ENCODE peak calls at places on chromosome 5, in ten cellular contexts. A is mesendoderm, P is GM04504, D is epithelial cell of prostate, N is colonic mucosa, L is astrocyte of the spinal cord, V is nucleus accumbens, H is HuH-7, U is lung, Z is thoracic aorta. E is an unnamed sample.

GRCh38 chr5:58999804-59000595 is 417.1 kb downstream of the RAB3C start:
- DNase-seq in A (peak), P (no peak), D (no peak), N (no peak), L (no peak), V (peak), H (no peak), U (no peak), Z (no peak), E (no peak)

GRCh38 chr5:109859537-109859936 is 169.8 kb downstream of the MAN2A1 start:
- DNase-seq in A (no peak), P (no peak), D (no peak), N (no peak), L (no peak), V (no peak), H (no peak), U (no peak), Z (no peak), E (peak)

GRCh38 chr5:80141147-80141671 is 106.1 kb downstream of the THBS4 start:
- DNase-seq in A (peak), P (peak), D (no peak), N (peak), L (no peak), V (peak), H (no peak), U (peak), Z (peak), E (peak)

GRCh38 chr5:51684794-51685355 is 301.6 kb downstream of the ISL1 start:
- DNase-seq in A (no peak), P (no peak), D (no peak), N (no peak), L (no peak), V (no peak), H (no peak), U (no peak), Z (no peak), E (no peak)

GRCh38 chr5:171137768-171138540 is 171.1 kb upstream of the TLX3 start:
- DNase-seq in A (no peak), P (no peak), D (no peak), N (no peak), L (peak), V (no peak), H (no peak), U (no peak), Z (no peak), E (peak)

GRCh38 chr5:1806974-1807373 is 5.8 kb downstream of the NDUFS6 start:
- DNase-seq in A (no peak), P (no peak), D (no peak), N (no peak), L (no peak), V (no peak), H (no peak), U (no peak), Z (no peak), E (no peak)

GRCh38 chr5:35094966-35095365 is 47.2 kb upstream of the AGXT2 start:
- DNase-seq in A (no peak), P (no peak), D (no peak), N (no peak), L (no peak), V (no peak), H (no peak), U (no peak), Z (no peak), E (no peak)

GRCh38 chr5:96875805-96876291 is 452 bp upstream of the ERAP2 start:
- DNase-seq in A (peak), P (no peak), D (no peak), N (peak), L (no peak), V (no peak), H (no peak), U (no peak), Z (no peak), E (no peak)

GRCh38 chr5:109411627-109412026 is 1.9 kb upstream of the PJA2 start:
- DNase-seq in A (no peak), P (peak), D (peak), N (no peak), L (peak), V (no peak), H (no peak), U (no peak), Z (no peak), E (peak)

GRCh38 chr5:137096149-137097103 is 402.7 kb downstream of the SPOCK1 start:
- DNase-seq in A (no peak), P (no peak), D (peak), N (no peak), L (peak), V (no peak), H (no peak), U (no peak), Z (no peak), E (no peak)

GRCh38 chr5:354581-355378 is 33.3 kb downstream of the AHRR start:
- DNase-seq in A (no peak), P (no peak), D (no peak), N (no peak), L (no peak), V (no peak), H (no peak), U (no peak), Z (no peak), E (no peak)

GRCh38 chr5:107476783-107477182 is 194.0 kb downstream of the EFNA5 start:
- DNase-seq in A (peak), P (no peak), D (no peak), N (no peak), L (no peak), V (no peak), H (no peak), U (no peak), Z (no peak), E (no peak)

GRCh38 chr5:107230367-107230766 is 440.4 kb downstream of the EFNA5 start:
- DNase-seq in A (no peak), P (no peak), D (no peak), N (no peak), L (no peak), V (no peak), H (no peak), U (no peak), Z (no peak), E (no peak)

GRCh38 chr5:147458581-147458980 is 51.3 kb downstream of the DPYSL3 start:
- DNase-seq in A (no peak), P (no peak), D (no peak), N (no peak), L (no peak), V (no peak), H (no peak), U (no peak), Z (no peak), E (no peak)

GRCh38 chr5:38323645-38324295 is 65.4 kb downstream of the EGFLAM start:
- DNase-seq in A (no peak), P (peak), D (no peak), N (no peak), L (peak), V (no peak), H (no peak), U (no peak), Z (no peak), E (peak)

GRCh38 chr5:66894480-66895240 is 298.5 kb downstream of the MAST4 start:
- DNase-seq in A (no peak), P (no peak), D (no peak), N (no peak), L (no peak), V (no peak), H (no peak), U (no peak), Z (no peak), E (peak)

GRCh38 chr5:78552729-78553341 is 95.7 kb downstream of the LHFPL2 start:
- DNase-seq in A (no peak), P (no peak), D (no peak), N (no peak), L (no peak), V (no peak), H (no peak), U (no peak), Z (no peak), E (no peak)

GRCh38 chr5:171365351-171365750 is 22.3 kb upstream of the NPM1 start:
- DNase-seq in A (peak), P (no peak), D (no peak), N (no peak), L (peak), V (no peak), H (peak), U (no peak), Z (no peak), E (no peak)

GRCh38 chr5:142960309-142960696 is 190.1 kb downstream of the ARHGAP26 start:
- DNase-seq in A (no peak), P (peak), D (no peak), N (no peak), L (peak), V (no peak), H (no peak), U (no peak), Z (no peak), E (peak)

GRCh38 chr5:133220851-133221674 is 169.2 kb downstream of the HSPA4 start:
- DNase-seq in A (no peak), P (no peak), D (no peak), N (no peak), L (peak), V (no peak), H (no peak), U (no peak), Z (no peak), E (no peak)

GRCh38 chr5:931570-932145 is 39.0 kb downstream of the TRIP13 start:
- DNase-seq in A (no peak), P (no peak), D (no peak), N (no peak), L (no peak), V (no peak), H (no peak), U (no peak), Z (no peak), E (no peak)

GRCh38 chr5:128097781-128098180 is 14.2 kb downstream of the SLC12A2 start:
- DNase-seq in A (no peak), P (no peak), D (no peak), N (no peak), L (no peak), V (no peak), H (no peak), U (no peak), Z (no peak), E (no peak)

GRCh38 chr5:168382421-168382820 is 91.0 kb downstream of the WWC1 start:
- DNase-seq in A (no peak), P (no peak), D (no peak), N (no peak), L (no peak), V (no peak), H (no peak), U (no peak), Z (no peak), E (no peak)

GRCh38 chr5:173735171-173735570 is 118.7 kb upstream of the BOD1 start:
- DNase-seq in A (no peak), P (no peak), D (no peak), N (no peak), L (no peak), V (no peak), H (no peak), U (no peak), Z (no peak), E (no peak)

GRCh38 chr5:122183098-122183794 is 53.9 kb downstream of the ZNF474 start:
- DNase-seq in A (no peak), P (peak), D (peak), N (peak), L (peak), V (peak), H (no peak), U (peak), Z (peak), E (peak)

GRCh38 chr5:86679529-86679928 is 61.8 kb downstream of the COX7C start:
- DNase-seq in A (peak), P (peak), D (peak), N (peak), L (peak), V (no peak), H (peak), U (peak), Z (peak), E (peak)

GRCh38 chr5:116404792-116405191 is 169.8 kb downstream of the SEMA6A start:
- DNase-seq in A (no peak), P (no peak), D (no peak), N (no peak), L (no peak), V (no peak), H (no peak), U (no peak), Z (no peak), E (no peak)

GRCh38 chr5:96931605-96932004 is 4.3 kb upstream of the LNPEP start:
- DNase-seq in A (no peak), P (no peak), D (no peak), N (no peak), L (no peak), V (no peak), H (no peak), U (no peak), Z (no peak), E (no peak)

GRCh38 chr5:149823350-149823749 is 93.2 kb downstream of the PPARGC1B start:
- DNase-seq in A (no peak), P (no peak), D (no peak), N (no peak), L (no peak), V (no peak), H (no peak), U (no peak), Z (no peak), E (no peak)

GRCh38 chr5:2715856-2716255 is 35.6 kb downstream of the IRX2 start:
- DNase-seq in A (no peak), P (no peak), D (no peak), N (no peak), L (no peak), V (no peak), H (no peak), U (no peak), Z (no peak), E (no peak)

E was measured in stromal cell of bone marrow.